ENCODE peak calls at places on chromosome 15, in ten cellular contexts. S is A549; V is tibial nerve; I is heart left ventricle; L is cardiac fibroblast; J is body of pancreas; D is progenitor cell of endocrine pancreas; O is CD8-positive, alpha-beta T cell; A is fibroblast of lung; N is AG10803. W is an unnamed sample.

GRCh38 chr15:94930441-94930840 is 699.1 kb downstream of the MCTP2 start:
- DNase-seq in I (no peak), D (no peak), L (no peak), O (no peak), J (no peak), S (no peak), V (no peak), A (no peak), N (no peak), W (no peak)

GRCh38 chr15:39059886-39060285 is 495.3 kb upstream of the RASGRP1 start:
- DNase-seq in L (no peak), N (peak; percentile 28), A (no peak), I (no peak), J (no peak), S (no peak), V (no peak), O (no peak), D (no peak), W (no peak)

GRCh38 chr15:85030301-85031049 is 48.8 kb downstream of the PDE8A start:
- DNase-seq in S (no peak), L (peak; percentile 39), J (no peak), V (no peak), A (no peak), D (no peak), N (peak; percentile 42), O (no peak), I (no peak), W (no peak)

GRCh38 chr15:63041402-63041977 is 1.1 kb upstream of the TPM1 start:
- DNase-seq in A (no peak), S (no peak), J (no peak), V (no peak), N (no peak), L (no peak), O (no peak), I (peak; percentile 40), D (no peak), W (no peak)

GRCh38 chr15:25891108-25891507 is 28.0 kb upstream of the ATP10A start:
- DNase-seq in J (no peak), S (no peak), D (no peak), L (no peak), O (no peak), A (peak; percentile 35), V (no peak), N (no peak), I (no peak), W (no peak)

GRCh38 chr15:101675796-101676582 is 23.8 kb upstream of the TM2D3 start:
- DNase-seq in D (no peak), L (peak; percentile 68), A (peak; percentile 88), V (no peak), I (no peak), N (peak; percentile 96), S (peak; percentile 34), J (no peak), O (no peak), W (no peak)

GRCh38 chr15:85702321-85703230 is 92.1 kb downstream of the KLHL25 start:
- DNase-seq in J (no peak), S (no peak), N (peak; percentile 53), V (no peak), I (no peak), O (no peak), L (peak; percentile 86), D (no peak), A (peak; percentile 85), W (no peak)

GRCh38 chr15:75554717-75555116 is 24.4 kb downstream of the PTPN9 start:
- DNase-seq in A (peak; percentile 66), O (no peak), L (peak; percentile 64), V (no peak), N (peak; percentile 66), D (no peak), S (no peak), I (no peak), J (no peak), W (peak; percentile 8)

GRCh38 chr15:41941644-41942415 is 30.5 kb downstream of the EHD4 start:
- DNase-seq in O (no peak), I (no peak), S (no peak), V (no peak), N (no peak), A (no peak), L (no peak), J (no peak), D (no peak), W (no peak)

DNA sequence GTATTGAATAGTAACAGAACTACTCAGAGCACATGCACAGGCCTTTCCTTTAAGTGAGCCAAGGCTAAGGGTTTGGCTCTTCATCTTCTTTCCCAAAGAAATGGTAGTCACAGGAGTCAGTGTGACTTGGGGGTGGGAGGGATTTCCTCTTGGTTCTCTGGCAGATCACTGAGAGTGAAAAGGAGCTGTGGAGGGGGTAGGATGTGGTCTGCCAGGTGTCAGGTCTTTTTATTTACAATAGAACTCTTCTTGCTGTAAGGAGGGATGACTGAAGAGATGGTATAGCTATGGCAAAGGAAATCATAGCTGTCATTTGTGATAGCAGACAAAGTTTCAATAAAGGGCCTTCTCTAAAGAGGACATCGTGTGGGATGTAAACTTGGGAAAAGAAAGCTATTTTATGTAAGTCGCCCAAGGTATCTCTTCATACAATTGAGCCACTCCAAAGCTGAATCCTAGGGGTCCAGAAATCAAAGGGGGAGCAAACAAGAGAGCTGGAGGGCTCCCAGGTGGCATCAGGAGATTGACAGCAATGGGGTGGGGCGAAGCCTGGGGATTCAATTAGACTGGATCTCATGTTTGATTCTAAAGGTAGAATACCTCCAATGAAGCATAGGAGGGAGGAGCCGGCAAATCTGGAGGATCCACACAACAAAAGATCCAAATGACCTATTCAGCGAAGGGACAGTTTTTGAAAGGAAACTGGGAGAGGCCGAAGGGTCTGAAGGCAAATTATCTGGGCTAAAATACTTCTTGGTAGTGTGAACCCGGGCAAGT is 20.0 kb upstream of the CHD2 start:
- DNase-seq in D (no peak), I (no peak), S (no peak), N (no peak), V (no peak), J (no peak), A (no peak), O (peak; percentile 12), L (no peak), W (no peak)
- TF ChIP-seq CTCF in D (no peak), I (no peak), S (no peak), N (no peak), V (no peak), J (no peak), A (no peak), O (no peak), L (no peak), W (no peak)

GRCh38 chr15:40146037-40146436 is 14.8 kb upstream of the BUB1B start:
- DNase-seq in N (peak; percentile 27), I (no peak), L (peak; percentile 14), V (no peak), J (no peak), S (no peak), O (no peak), D (no peak), A (peak; percentile 18), W (no peak)

GRCh38 chr15:40136470-40136869 is 24.4 kb upstream of the BUB1B start:
- DNase-seq in V (no peak), S (no peak), O (no peak), D (no peak), N (no peak), L (no peak), J (no peak), A (no peak), I (no peak), W (no peak)

GRCh38 chr15:40137907-40138570 is 22.8 kb upstream of the BUB1B start:
- DNase-seq in L (no peak), N (no peak), D (no peak), V (no peak), A (no peak), J (no peak), S (no peak), O (no peak), I (no peak), W (no peak)

GRCh38 chr15:40137011-40137906 is 23.6 kb upstream of the BUB1B start:
- DNase-seq in N (no peak), L (no peak), A (no peak), O (no peak), I (no peak), J (no peak), S (no peak), D (no peak), V (no peak), W (no peak)

GRCh38 chr15:40142428-40142827 is 18.4 kb upstream of the BUB1B start:
- DNase-seq in O (no peak), S (no peak), J (no peak), L (no peak), N (no peak), V (no peak), I (no peak), A (no peak), D (no peak), W (no peak)
- TF ChIP-seq CTCF in O (no peak), S (no peak), J (no peak), L (no peak), N (no peak), V (no peak), I (no peak), A (no peak), D (no peak), W (no peak)

GRCh38 chr15:77764095-77764494 is 131.4 kb upstream of the LINGO1 start:
- DNase-seq in N (no peak), L (no peak), V (no peak), S (no peak), I (no peak), O (no peak), A (no peak), J (no peak), D (no peak), W (no peak)

GRCh38 chr15:77762747-77763146 is 130.0 kb upstream of the LINGO1 start:
- DNase-seq in V (no peak), S (no peak), L (no peak), J (no peak), D (no peak), I (no peak), N (no peak), A (no peak), O (no peak), W (no peak)

GRCh38 chr15:77759896-77760592 is 127.3 kb upstream of the LINGO1 start:
- DNase-seq in A (no peak), V (no peak), N (no peak), S (no peak), L (no peak), D (no peak), I (no peak), J (no peak), O (no peak), W (no peak)
- TF ChIP-seq CTCF in A (no peak), V (no peak), N (no peak), S (no peak), L (no peak), D (no peak), I (no peak), J (no peak), O (no peak), W (no peak)

GRCh38 chr15:67835349-67836133 is 4.3 kb downstream of the RNU6-1 start:
- DNase-seq in O (no peak), D (no peak), J (no peak), N (no peak), A (no peak), S (no peak), L (no peak), V (no peak), I (no peak), W (no peak)
- TF ChIP-seq CTCF in O (no peak), D (no peak), J (no peak), N (no peak), A (no peak), S (no peak), L (no peak), V (no peak), I (no peak), W (no peak)

W was measured in nephron progenitor cell.